ENCODE peak calls at places on chromosomes 2 and 18, in seven cellular contexts. O is Peyer's patch, J is glutamatergic neuron, B is fibroblast of mammary gland, A is endothelial cell, S is tibial nerve, X is mucosa of descending colon. I is an unnamed sample.

GRCh38 chr18:3966985-3967856 is 487.9 kb downstream of the DLGAP1 start:
- DNase-seq in O (no peak), J (no peak), B (peak), A (no peak), S (no peak), X (no peak), I (no peak)

GRCh38 chr2:198763793-198764192 is 693.9 kb downstream of the SATB2 start:
- DNase-seq in O (no peak), J (no peak), B (no peak), A (no peak), S (no peak), X (no peak), I (no peak)

GRCh38 chr18:44802508-44802907 is 121.8 kb downstream of the SETBP1 start:
- DNase-seq in O (no peak), J (no peak), B (peak), A (no peak), S (no peak), X (no peak), I (no peak)

GRCh38 chr2:8149985-8150547 is 531.8 kb upstream of the ID2 start:
- DNase-seq in O (no peak), J (no peak), B (peak), A (no peak), S (no peak), X (no peak), I (no peak)

GRCh38 chr18:1564793-1565192 is 660.1 kb downstream of the ADCYAP1 start:
- DNase-seq in O (no peak), J (no peak), B (no peak), A (no peak), S (no peak), X (no peak), I (no peak)

GRCh38 chr2:63614983-63615945 is 26.5 kb downstream of the MDH1 start:
- DNase-seq in O (no peak), J (no peak), B (no peak), A (no peak), S (no peak), X (no peak), I (peak)

GRCh38 chr2:72138011-72138881 is 9.4 kb downstream of the CYP26B1 start:
- DNase-seq in O (peak), J (no peak), B (no peak), A (no peak), S (peak), X (peak), I (no peak)

GRCh38 chr2:33215299-33215698 is 261.1 kb upstream of the RASGRP3 start:
- DNase-seq in O (no peak), J (no peak), B (peak), A (no peak), S (peak), X (no peak), I (peak)

GRCh38 chr2:82740527-82740926 is 1718.6 kb downstream of the SUCLG1 start:
- DNase-seq in O (no peak), J (peak), B (no peak), A (no peak), S (no peak), X (no peak), I (no peak)

GRCh38 chr2:218010838-218011616 is 8.2 kb upstream of the TNS1 start:
- DNase-seq in O (no peak), J (no peak), B (no peak), A (no peak), S (no peak), X (no peak), I (no peak)

GRCh38 chr18:34913837-34914755 is 127.1 kb upstream of the MAPRE2 start:
- DNase-seq in O (peak), J (no peak), B (no peak), A (no peak), S (no peak), X (no peak), I (no peak)

GRCh38 chr2:174614261-174614660 is 16.7 kb upstream of the WIPF1 start:
- DNase-seq in O (no peak), J (no peak), B (peak), A (no peak), S (no peak), X (no peak), I (no peak)

GRCh38 chr18:57974585-57974984 is 69.4 kb upstream of the NEDD4L start:
- DNase-seq in O (no peak), J (no peak), B (no peak), A (no peak), S (no peak), X (no peak), I (no peak)

GRCh38 chr18:32328379-32328778 is 138.5 kb downstream of the MEP1B start:
- DNase-seq in O (no peak), J (no peak), B (peak), A (no peak), S (no peak), X (no peak), I (no peak)

GRCh38 chr2:80573950-80574349 is 269.4 kb upstream of the LRRTM1 start:
- DNase-seq in O (no peak), J (no peak), B (no peak), A (no peak), S (no peak), X (no peak), I (no peak)

GRCh38 chr2:20702563-20702962 is 35.6 kb downstream of the GDF7 start:
- DNase-seq in O (no peak), J (no peak), B (peak), A (no peak), S (no peak), X (no peak), I (no peak)

GRCh38 chr2:215833531-215834162 is 179.7 kb downstream of the MREG start:
- DNase-seq in O (no peak), J (no peak), B (peak), A (no peak), S (no peak), X (no peak), I (peak)

GRCh38 chr2:169001116-169001815 is 29.9 kb downstream of the ABCB11 start:
- DNase-seq in O (no peak), J (no peak), B (peak), A (no peak), S (no peak), X (no peak), I (no peak)

GRCh38 chr18:56139372-56139771 is 499.0 kb downstream of the TXNL1 start:
- DNase-seq in O (no peak), J (no peak), B (no peak), A (no peak), S (no peak), X (no peak), I (no peak)
- TF ChIP-seq CTCF in O (no peak), J (no peak), B (no peak), A (no peak), S (no peak), X (no peak), I (no peak)

GRCh38 chr2:40754912-40755311 is 303.0 kb upstream of the SLC8A1 start:
- DNase-seq in O (no peak), J (no peak), B (no peak), A (no peak), S (no peak), X (no peak), I (no peak)

GRCh38 chr2:40758778-40759177 is 306.9 kb upstream of the SLC8A1 start:
- DNase-seq in O (no peak), J (no peak), B (no peak), A (no peak), S (no peak), X (no peak), I (no peak)

GRCh38 chr2:40760071-40760666 is 308.3 kb upstream of the SLC8A1 start:
- DNase-seq in O (no peak), J (peak), B (peak), A (peak), S (no peak), X (peak), I (peak)
- TF ChIP-seq CTCF in O (peak), J (peak), B (peak), A (peak), S (no peak), X (no peak), I (peak)

GRCh38 chr2:236160366-236161081 is 7.7 kb downstream of the GBX2 start:
- DNase-seq in O (no peak), J (no peak), B (no peak), A (no peak), S (no peak), X (no peak), I (no peak)
- TF ChIP-seq CTCF in O (no peak), J (no peak), B (no peak), A (no peak), S (no peak), X (no peak), I (no peak)

GRCh38 chr18:78102135-78102534 is 852.5 kb downstream of the GALR1 start:
- DNase-seq in O (no peak), J (no peak), B (no peak), A (no peak), S (no peak), X (no peak), I (no peak)

GRCh38 chr18:78101091-78101490 is 851.4 kb downstream of the GALR1 start:
- DNase-seq in O (no peak), J (no peak), B (no peak), A (no peak), S (no peak), X (no peak), I (no peak)

GRCh38 chr18:78105611-78106010 is 856.0 kb downstream of the GALR1 start:
- DNase-seq in O (no peak), J (no peak), B (no peak), A (no peak), S (no peak), X (no peak), I (no peak)

DNA sequence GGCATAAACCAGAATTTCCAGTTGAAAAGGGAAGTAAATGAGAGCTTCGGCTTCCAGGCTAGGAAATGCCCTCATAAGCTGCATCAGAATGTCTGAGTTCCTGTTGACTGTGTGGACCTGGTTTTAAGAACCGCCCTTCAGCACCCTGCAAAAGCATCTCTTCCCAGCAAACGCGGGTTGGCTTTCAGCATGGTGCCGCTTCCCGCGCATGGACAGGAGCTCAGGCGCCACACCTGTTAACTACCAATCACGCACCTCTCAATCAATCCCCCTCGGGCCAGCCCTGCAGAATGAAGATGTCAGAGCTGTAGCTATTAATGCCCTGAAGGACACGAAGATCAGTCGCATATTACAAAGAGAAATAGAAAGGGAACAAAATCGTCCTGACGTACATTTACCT is 850.5 kb downstream of the GALR1 start:
- DNase-seq in O (no peak), J (no peak), B (no peak), A (no peak), S (no peak), X (no peak), I (no peak)
- TF ChIP-seq CTCF in O (no peak), J (no peak), B (no peak), A (no peak), S (no peak), X (no peak), I (no peak)

I was measured in HFF-Myc.